ENCODE peak calls at places on chromosomes 1 and 21, in six cellular contexts. One of them, this sample, is unnamed.

GRCh38 chr1:216632980-216633379 is 90.2 kb downstream of the ESRRG start:
- DNase-seq in small intestine: no peak
- DNase-seq in heart left ventricle: no peak
- DNase-seq in T-helper 1 cell: no peak
- DNase-seq in EL: no peak
- DNase-seq in iPS-NIHi11: no peak
- DNase-seq in this sample: no peak

GRCh38 chr1:43975249-43975961 is 645 bp downstream of the ATP6V0B start:
- DNase-seq in small intestine: peak
- DNase-seq in heart left ventricle: peak
- DNase-seq in T-helper 1 cell: no peak
- DNase-seq in EL: peak
- DNase-seq in iPS-NIHi11: peak
- DNase-seq in this sample: peak

GRCh38 chr1:18949689-18950414 is 6.6 kb downstream of the IFFO2 start:
- DNase-seq in small intestine: no peak
- DNase-seq in heart left ventricle: peak
- DNase-seq in T-helper 1 cell: no peak
- DNase-seq in EL: peak
- DNase-seq in iPS-NIHi11: peak
- DNase-seq in this sample: peak

GRCh38 chr1:234554478-234555311 is 55.3 kb downstream of the IRF2BP2 start:
- DNase-seq in small intestine: no peak
- DNase-seq in heart left ventricle: no peak
- DNase-seq in T-helper 1 cell: no peak
- DNase-seq in EL: no peak
- DNase-seq in iPS-NIHi11: no peak
- DNase-seq in this sample: no peak

GRCh38 chr1:175191654-175192053 is 922 bp downstream of the KIAA0040 start:
- DNase-seq in small intestine: peak
- DNase-seq in heart left ventricle: no peak
- DNase-seq in T-helper 1 cell: no peak
- DNase-seq in EL: peak
- DNase-seq in iPS-NIHi11: no peak
- DNase-seq in this sample: peak

GRCh38 chr1:204725821-204726448 is 40.4 kb upstream of the LRRN2 start:
- DNase-seq in small intestine: no peak
- DNase-seq in heart left ventricle: no peak
- DNase-seq in T-helper 1 cell: no peak
- DNase-seq in EL: no peak
- DNase-seq in iPS-NIHi11: no peak
- DNase-seq in this sample: no peak

GRCh38 chr21:43866659-43867331 is 1.8 kb downstream of the AGPAT3 start:
- DNase-seq in small intestine: peak
- DNase-seq in heart left ventricle: no peak
- DNase-seq in T-helper 1 cell: peak
- DNase-seq in EL: peak
- DNase-seq in iPS-NIHi11: no peak
- DNase-seq in this sample: no peak

GRCh38 chr1:228781161-228781771 is 46.0 kb downstream of the RHOU start:
- DNase-seq in small intestine: peak
- DNase-seq in heart left ventricle: no peak
- DNase-seq in T-helper 1 cell: no peak
- DNase-seq in EL: peak
- DNase-seq in iPS-NIHi11: no peak
- DNase-seq in this sample: no peak

GRCh38 chr21:36163780-36164426 is 7.3 kb downstream of the DOP1B start:
- DNase-seq in small intestine: no peak
- DNase-seq in heart left ventricle: no peak
- DNase-seq in T-helper 1 cell: no peak
- DNase-seq in EL: no peak
- DNase-seq in iPS-NIHi11: no peak
- DNase-seq in this sample: no peak

GRCh38 chr1:29282924-29283803 is 46.8 kb downstream of the PTPRU start:
- DNase-seq in small intestine: peak
- DNase-seq in heart left ventricle: no peak
- DNase-seq in T-helper 1 cell: no peak
- DNase-seq in EL: peak
- DNase-seq in iPS-NIHi11: peak
- DNase-seq in this sample: no peak

GRCh38 chr1:186738896-186739295 is 58.7 kb upstream of the PTGS2 start:
- DNase-seq in small intestine: peak
- DNase-seq in heart left ventricle: no peak
- DNase-seq in T-helper 1 cell: no peak
- DNase-seq in EL: no peak
- DNase-seq in iPS-NIHi11: no peak
- DNase-seq in this sample: no peak

GRCh38 chr1:218299416-218299815 is 14.3 kb downstream of the RRP15 start:
- DNase-seq in small intestine: no peak
- DNase-seq in heart left ventricle: no peak
- DNase-seq in T-helper 1 cell: no peak
- DNase-seq in EL: peak
- DNase-seq in iPS-NIHi11: no peak
- DNase-seq in this sample: no peak

GRCh38 chr1:86888327-86888726 is 25.6 kb downstream of the SELENOF start:
- DNase-seq in small intestine: no peak
- DNase-seq in heart left ventricle: no peak
- DNase-seq in T-helper 1 cell: no peak
- DNase-seq in EL: no peak
- DNase-seq in iPS-NIHi11: no peak
- DNase-seq in this sample: no peak

GRCh38 chr1:203644661-203645510 is 18.3 kb downstream of the ATP2B4 start:
- DNase-seq in small intestine: no peak
- DNase-seq in heart left ventricle: no peak
- DNase-seq in T-helper 1 cell: no peak
- DNase-seq in EL: peak
- DNase-seq in iPS-NIHi11: no peak
- DNase-seq in this sample: no peak

This sample was measured in naive thymus-derived CD4-positive, alpha-beta T cell.